ENCODE peak calls at places on chromosome 12, in ten cellular contexts. S is hepatocyte; Y is mesendoderm; C is left ventricle myocardium inferior; V is right lobe of liver; G is CD4-positive, alpha-beta memory T cell; J is mammary epithelial cell; N is mucosa of descending colon; B is HepG2; L is tibial artery. I is an unnamed sample. For H3K4me1, the result is how much of the 10 kb centered on the place peaks cover.

GRCh38 chr12:67773896-67774295 is 125.4 kb downstream of the DYRK2 start:
- DNase-seq in S (no peak), Y (peak), C (no peak), V (no peak), G (no peak), J (no peak), N (no peak), B (no peak), L (no peak), I (no peak)

GRCh38 chr12:109930028-109930800 is 30.1 kb downstream of the TCHP start:
- DNase-seq in S (no peak), Y (no peak), C (no peak), V (no peak), G (no peak), J (no peak), N (no peak), B (no peak), L (no peak), I (no peak)

GRCh38 chr12:12443482-12443881 is 86.6 kb downstream of the BORCS5 start:
- DNase-seq in S (peak), Y (no peak), C (peak), V (peak), G (no peak), J (no peak), N (no peak), B (no peak), L (peak), I (peak)

GRCh38 chr12:56004211-56004610 is 7.1 kb downstream of the SUOX start:
- DNase-seq in S (no peak), Y (no peak), C (no peak), V (no peak), G (no peak), J (no peak), N (no peak), B (no peak), L (no peak), I (no peak)

GRCh38 chr12:39490500-39491276 is 47.8 kb upstream of the KIF21A start:
- DNase-seq in S (no peak), Y (no peak), C (no peak), V (no peak), G (no peak), J (peak), N (no peak), B (no peak), L (no peak), I (no peak)

GRCh38 chr12:11771895-11772502 is 122.5 kb downstream of the ETV6 start:
- DNase-seq in S (no peak), Y (no peak), C (no peak), V (no peak), G (no peak), J (peak), N (no peak), B (no peak), L (no peak), I (no peak)

GRCh38 chr12:106750524-106750923 is 24.0 kb upstream of the RIC8B start:
- DNase-seq in S (no peak), Y (no peak), C (no peak), V (no peak), G (peak), J (no peak), N (no peak), B (no peak), L (no peak), I (no peak)

GRCh38 chr12:28130625-28131598 is 59.3 kb upstream of the CCDC91 start:
- DNase-seq in S (peak), Y (no peak), C (peak), V (no peak), G (no peak), J (peak), N (no peak), B (peak), L (no peak), I (peak)

GRCh38 chr12:115922952-115923564 is 354.4 kb downstream of the MED13L start:
- DNase-seq in S (no peak), Y (peak), C (no peak), V (no peak), G (no peak), J (no peak), N (no peak), B (peak), L (no peak), I (no peak)

GRCh38 chr12:27207626-27208413 is 36.3 kb upstream of the STK38L start:
- DNase-seq in S (no peak), Y (no peak), C (no peak), V (no peak), G (no peak), J (peak), N (no peak), B (no peak), L (no peak), I (no peak)

GRCh38 chr12:112327209-112327930 is 54.9 kb downstream of the HECTD4 start:
- DNase-seq in S (no peak), Y (no peak), C (no peak), V (no peak), G (no peak), J (no peak), N (no peak), B (no peak), L (no peak), I (no peak)
- H3K4me1 ChIP-seq in S (under half), Y (under half), C (under half), V (under half), G (under half), J (under half), N (under half), B (under half), L (under half), I (under half)

DNA sequence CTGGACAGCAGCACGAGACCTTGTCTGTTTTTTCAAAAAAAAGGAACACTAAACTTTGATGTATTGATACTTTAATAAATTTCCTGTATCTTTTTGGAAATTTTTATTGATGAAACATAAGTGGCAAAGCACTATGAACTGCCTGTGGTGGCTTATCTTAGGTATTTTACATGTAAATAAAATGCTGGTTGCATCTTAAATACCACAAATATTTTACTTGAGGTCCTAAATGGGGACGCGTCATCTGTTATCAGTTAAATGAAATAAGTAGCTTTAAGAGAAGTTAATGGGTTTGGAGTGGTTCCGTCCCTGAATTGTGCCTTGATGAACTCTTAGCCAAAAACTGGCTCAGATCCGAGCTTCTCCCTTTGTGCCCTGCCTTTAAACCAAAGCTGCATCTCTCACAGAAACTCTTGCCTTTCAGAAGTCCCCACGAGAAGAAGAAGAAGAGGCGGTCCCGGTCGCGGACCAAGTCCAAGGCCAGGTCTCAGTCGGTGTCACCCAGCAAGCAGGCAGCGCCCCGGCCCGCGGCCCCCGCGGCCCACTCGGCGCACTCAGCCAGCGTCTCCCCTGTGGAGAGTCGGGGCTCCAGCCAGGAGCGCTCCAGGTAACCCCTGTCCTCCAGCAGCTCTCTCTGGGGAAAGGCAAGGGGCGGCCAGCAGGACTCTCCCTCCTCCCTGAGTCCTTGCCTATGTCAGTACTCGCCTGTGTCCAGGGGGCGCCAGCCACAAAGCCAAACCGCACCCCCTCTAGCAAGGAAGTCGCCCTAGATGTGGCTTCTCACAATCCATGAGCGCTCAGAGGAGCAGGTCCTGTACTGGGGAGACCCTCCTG is 31.2 kb upstream of the MMP17 start:
- DNase-seq in S (no peak), Y (peak), C (no peak), V (no peak), G (no peak), J (no peak), N (no peak), B (no peak), L (no peak), I (no peak)
- H3K4me1 ChIP-seq in S (under half), Y (under half), C (under half), V (under half), G (under half), J (under half), N (under half), B (under half), L (under half), I (under half)

GRCh38 chr12:122990961-122991622 is 10.6 kb downstream of the ARL6IP4 start:
- DNase-seq in S (no peak), Y (no peak), C (no peak), V (no peak), G (no peak), J (no peak), N (no peak), B (no peak), L (no peak), I (no peak)
- H3K4me1 ChIP-seq in S (under half), Y (under half), C (under half), V (under half), G (under half), J (under half), N (under half), B (under half), L (under half), I (under half)

GRCh38 chr12:15710860-15711510 is 78.2 kb downstream of the EPS8 start:
- DNase-seq in S (no peak), Y (no peak), C (no peak), V (no peak), G (no peak), J (no peak), N (no peak), B (no peak), L (no peak), I (no peak)
- H3K4me1 ChIP-seq in S (under half), Y (under half), C (under half), V (under half), G (under half), J (under half), N (under half), B (half or more), L (under half), I (under half)

GRCh38 chr12:8037046-8037663 is 4.6 kb downstream of the FOXJ2 start:
- DNase-seq in S (no peak), Y (no peak), C (no peak), V (no peak), G (no peak), J (no peak), N (no peak), B (no peak), L (no peak), I (no peak)

GRCh38 chr12:8036366-8036765 is 3.9 kb downstream of the FOXJ2 start:
- DNase-seq in S (no peak), Y (no peak), C (peak), V (no peak), G (no peak), J (no peak), N (no peak), B (no peak), L (no peak), I (no peak)

GRCh38 chr12:8035440-8036010 is 3.0 kb downstream of the FOXJ2 start:
- DNase-seq in S (peak), Y (peak), C (no peak), V (no peak), G (no peak), J (no peak), N (no peak), B (no peak), L (no peak), I (no peak)

GRCh38 chr12:8038659-8039114 is 6.2 kb downstream of the FOXJ2 start:
- DNase-seq in S (peak), Y (peak), C (peak), V (no peak), G (no peak), J (peak), N (peak), B (no peak), L (peak), I (peak)

GRCh38 chr12:8037947-8038346 is 5.4 kb downstream of the FOXJ2 start:
- DNase-seq in S (no peak), Y (no peak), C (no peak), V (no peak), G (no peak), J (peak), N (no peak), B (no peak), L (no peak), I (no peak)
- H3K4me1 ChIP-seq in S (under half), Y (under half), C (half or more), V (under half), G (half or more), J (under half), N (under half), B (half or more), L (under half), I (half or more)

GRCh38 chr12:6221146-6221545 is 20.9 kb downstream of the CD9 start:
- DNase-seq in S (no peak), Y (no peak), C (no peak), V (no peak), G (no peak), J (no peak), N (peak), B (no peak), L (no peak), I (no peak)

GRCh38 chr12:6219980-6220379 is 19.8 kb downstream of the CD9 start:
- DNase-seq in S (no peak), Y (peak), C (no peak), V (no peak), G (no peak), J (no peak), N (no peak), B (no peak), L (no peak), I (no peak)

GRCh38 chr12:6223545-6223944 is 23.3 kb downstream of the CD9 start:
- DNase-seq in S (no peak), Y (no peak), C (no peak), V (no peak), G (no peak), J (no peak), N (peak), B (no peak), L (no peak), I (no peak)

GRCh38 chr12:6224550-6224949 is 24.4 kb downstream of the CD9 start:
- DNase-seq in S (peak), Y (no peak), C (no peak), V (no peak), G (no peak), J (peak), N (peak), B (no peak), L (peak), I (no peak)

GRCh38 chr12:6222009-6222702 is 22.0 kb downstream of the CD9 start:
- DNase-seq in S (no peak), Y (no peak), C (no peak), V (no peak), G (no peak), J (no peak), N (peak), B (peak), L (no peak), I (no peak)
- H3K4me1 ChIP-seq in S (under half), Y (under half), C (half or more), V (under half), G (under half), J (half or more), N (half or more), B (half or more), L (under half), I (under half)

GRCh38 chr12:52284562-52285171 is 6.7 kb downstream of the KRT81 start:
- DNase-seq in S (no peak), Y (no peak), C (no peak), V (no peak), G (no peak), J (no peak), N (no peak), B (no peak), L (no peak), I (no peak)
- H3K4me1 ChIP-seq in S (under half), Y (under half), C (under half), V (under half), G (under half), J (half or more), N (under half), B (under half), L (under half), I (under half)

DNA sequence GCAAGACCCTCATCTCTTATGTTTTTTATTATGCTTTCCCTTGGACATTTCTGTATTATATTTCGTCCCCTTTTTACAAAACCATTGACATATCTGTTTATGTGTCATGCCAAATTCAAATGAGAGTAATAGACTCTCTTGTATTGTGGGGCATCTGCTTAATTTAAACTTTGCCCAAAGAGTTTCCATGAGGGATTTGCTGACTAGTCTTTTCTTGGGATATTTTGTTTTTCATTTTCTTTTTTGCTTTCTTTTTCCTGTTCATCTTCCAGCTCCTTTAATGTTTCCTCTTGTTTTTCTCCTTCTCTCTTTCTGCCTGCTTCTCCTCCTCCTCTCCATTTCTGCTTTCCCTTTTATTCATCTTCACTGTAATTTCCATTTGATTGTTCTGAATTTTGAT is 13.8 kb upstream of the ZNF26 start:
- DNase-seq in S (no peak), Y (no peak), C (no peak), V (no peak), G (no peak), J (no peak), N (no peak), B (no peak), L (no peak), I (no peak)
- H3K4me1 ChIP-seq in S (under half), Y (under half), C (under half), V (under half), G (under half), J (under half), N (under half), B (under half), L (under half), I (under half)

GRCh38 chr12:6341439-6342139 is at the start of gene TNFRSF1A:
- DNase-seq in S (peak), Y (peak), C (peak), V (peak), G (peak), J (peak), N (peak), B (peak), L (peak), I (peak)
- H3K4me1 ChIP-seq in S (half or more), Y (under half), C (half or more), V (under half), G (half or more), J (half or more), N (under half), B (half or more), L (under half), I (half or more)

GRCh38 chr12:124454352-124454725 is 113.1 kb downstream of the NCOR2 start:
- DNase-seq in S (no peak), Y (no peak), C (no peak), V (no peak), G (no peak), J (no peak), N (no peak), B (no peak), L (no peak), I (no peak)
- H3K4me1 ChIP-seq in S (under half), Y (under half), C (half or more), V (under half), G (half or more), J (under half), N (under half), B (under half), L (under half), I (under half)